ENCODE peak calls at places on chromosomes 16 and 17, in four cellular contexts. One of them, this sample, is unnamed.

GRCh38 chr17:3827124-3827773 is 18.8 kb downstream of the NCBP3 start:
- DNase-seq in SK-N-SH: peak; percentile 61
- DNase-seq in K562: peak; percentile 39
- DNase-seq in HepG2: peak; percentile 79
- DNase-seq in this sample: peak; percentile 58

GRCh38 chr16:69833357-69833781 is 71.2 kb downstream of the WWP2 start:
- DNase-seq in K562: no peak
- DNase-seq in SK-N-SH: no peak
- DNase-seq in HepG2: no peak
- DNase-seq in this sample: no peak

GRCh38 chr16:58034128-58034685 is 8.7 kb downstream of the MMP15 start:
- DNase-seq in SK-N-SH: peak; percentile 14
- DNase-seq in HepG2: no peak
- DNase-seq in K562: peak; percentile 33
- DNase-seq in this sample: no peak

GRCh38 chr16:54027126-54027922 is 259.3 kb downstream of the IRX3 start:
- DNase-seq in K562: no peak
- DNase-seq in SK-N-SH: peak; percentile 12
- DNase-seq in HepG2: no peak
- DNase-seq in this sample: no peak

GRCh38 chr16:4385066-4385788 is 13.6 kb downstream of the VASN start:
- DNase-seq in K562: peak; percentile 20
- DNase-seq in HepG2: no peak
- DNase-seq in SK-N-SH: peak; percentile 64
- DNase-seq in this sample: no peak

GRCh38 chr16:4395055-4395726 is 21.2 kb downstream of the CORO7 start:
- DNase-seq in K562: no peak
- DNase-seq in SK-N-SH: no peak
- DNase-seq in HepG2: no peak
- DNase-seq in this sample: no peak

GRCh38 chr16:56609463-56609921 is 1.1 kb downstream of the MT2A start:
- DNase-seq in SK-N-SH: peak; percentile 69
- DNase-seq in HepG2: peak; percentile 75
- DNase-seq in K562: no peak
- DNase-seq in this sample: peak; percentile 41

GRCh38 chr17:49994085-49995054 is 654 bp downstream of the DLX3 start:
- DNase-seq in K562: no peak
- DNase-seq in HepG2: no peak
- DNase-seq in SK-N-SH: peak; percentile 36
- DNase-seq in this sample: no peak

GRCh38 chr16:52786105-52786504 is 239.2 kb upstream of the TOX3 start:
- DNase-seq in HepG2: no peak
- DNase-seq in K562: no peak
- DNase-seq in SK-N-SH: no peak
- DNase-seq in this sample: no peak

GRCh38 chr17:81118308-81119221 is 46.7 kb upstream of the PVALEF start:
- DNase-seq in K562: no peak
- DNase-seq in HepG2: no peak
- DNase-seq in SK-N-SH: no peak
- DNase-seq in this sample: no peak

GRCh38 chr16:560701-561412 is 663 bp downstream of the PRR35 start:
- DNase-seq in SK-N-SH: peak; percentile 60
- DNase-seq in HepG2: no peak
- DNase-seq in K562: peak; percentile 64
- DNase-seq in this sample: no peak

GRCh38 chr16:19439483-19439882 is 21.8 kb downstream of the TMC5 start:
- DNase-seq in SK-N-SH: no peak
- DNase-seq in K562: no peak
- DNase-seq in HepG2: no peak
- DNase-seq in this sample: no peak

GRCh38 chr17:41340934-41341861 is 9.4 kb downstream of the KRT33A start:
- DNase-seq in HepG2: no peak
- DNase-seq in SK-N-SH: no peak
- DNase-seq in K562: no peak
- DNase-seq in this sample: no peak

GRCh38 chr16:87163637-87164036 is 153.6 kb downstream of the C16orf95 start:
- DNase-seq in HepG2: no peak
- DNase-seq in K562: peak; percentile 22
- DNase-seq in SK-N-SH: no peak
- DNase-seq in this sample: no peak

GRCh38 chr16:8727084-8727590 is 52.7 kb downstream of the ABAT start:
- DNase-seq in HepG2: no peak
- DNase-seq in SK-N-SH: no peak
- DNase-seq in K562: no peak
- DNase-seq in this sample: no peak

GRCh38 chr16:468072-468821 is 42.8 kb downstream of the RAB11FIP3 start:
- DNase-seq in SK-N-SH: no peak
- DNase-seq in K562: no peak
- DNase-seq in HepG2: no peak
- DNase-seq in this sample: no peak

GRCh38 chr16:9297437-9298113 is 206.1 kb downstream of the HAPSTR1 start:
- DNase-seq in HepG2: peak; percentile 63
- DNase-seq in K562: peak; percentile 73
- DNase-seq in SK-N-SH: peak; percentile 61
- DNase-seq in this sample: peak; percentile 34

DNA sequence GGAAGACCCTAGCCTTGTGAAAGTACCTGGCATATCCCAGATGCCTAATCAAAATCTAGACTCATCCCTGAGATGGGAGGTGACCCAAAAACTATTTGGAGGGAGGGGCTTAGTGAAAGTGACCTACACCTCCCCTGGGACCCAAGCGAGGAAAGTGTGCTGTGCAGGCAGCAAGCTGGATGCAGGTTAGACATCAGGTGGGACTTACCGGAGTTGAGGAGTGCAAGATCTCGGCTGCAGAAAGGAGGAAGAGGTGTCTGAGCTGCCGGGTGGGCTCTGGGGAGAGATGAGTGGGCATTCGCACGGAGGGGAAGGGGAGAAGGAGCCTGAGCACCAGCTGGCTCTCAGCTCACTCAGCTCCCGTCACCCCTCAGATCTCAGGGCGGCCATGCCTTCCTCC is 10.3 kb upstream of the SBK1 start:
- DNase-seq in SK-N-SH: no peak
- DNase-seq in HepG2: no peak
- DNase-seq in K562: no peak
- DNase-seq in this sample: no peak
- TF ChIP-seq ELF1 in SK-N-SH: no peak
- TF ChIP-seq ELF1 in HepG2: no peak
- TF ChIP-seq ELF1 in K562: no peak
- TF ChIP-seq ELF1 in this sample: no peak

GRCh38 chr17:40321502-40322416 is 12.8 kb downstream of the RARA start:
- DNase-seq in HepG2: no peak
- DNase-seq in SK-N-SH: no peak
- DNase-seq in K562: no peak
- DNase-seq in this sample: no peak

GRCh38 chr17:40323731-40324650 is 15.0 kb downstream of the RARA start:
- DNase-seq in SK-N-SH: no peak
- DNase-seq in HepG2: no peak
- DNase-seq in K562: no peak
- DNase-seq in this sample: no peak

GRCh38 chr17:40323317-40323716 is 14.3 kb downstream of the RARA start:
- DNase-seq in HepG2: no peak
- DNase-seq in K562: no peak
- DNase-seq in SK-N-SH: no peak
- DNase-seq in this sample: no peak

GRCh38 chr17:40320771-40321501 is 12.0 kb downstream of the RARA start:
- DNase-seq in K562: peak; percentile 57
- DNase-seq in SK-N-SH: no peak
- DNase-seq in HepG2: no peak
- DNase-seq in this sample: no peak

GRCh38 chr17:40322417-40323315 is 13.7 kb downstream of the RARA start:
- DNase-seq in K562: peak; percentile 79
- DNase-seq in HepG2: peak; percentile 55
- DNase-seq in SK-N-SH: peak; percentile 83
- DNase-seq in this sample: peak; percentile 40
- H2AFZ ChIP-seq in K562: peak overlapping the region; percentile 92
- H2AFZ ChIP-seq in HepG2: no peak overlapping the region
- H2AFZ ChIP-seq in SK-N-SH: no peak overlapping the region
- H2AFZ ChIP-seq in this sample: no peak overlapping the region

DNA sequence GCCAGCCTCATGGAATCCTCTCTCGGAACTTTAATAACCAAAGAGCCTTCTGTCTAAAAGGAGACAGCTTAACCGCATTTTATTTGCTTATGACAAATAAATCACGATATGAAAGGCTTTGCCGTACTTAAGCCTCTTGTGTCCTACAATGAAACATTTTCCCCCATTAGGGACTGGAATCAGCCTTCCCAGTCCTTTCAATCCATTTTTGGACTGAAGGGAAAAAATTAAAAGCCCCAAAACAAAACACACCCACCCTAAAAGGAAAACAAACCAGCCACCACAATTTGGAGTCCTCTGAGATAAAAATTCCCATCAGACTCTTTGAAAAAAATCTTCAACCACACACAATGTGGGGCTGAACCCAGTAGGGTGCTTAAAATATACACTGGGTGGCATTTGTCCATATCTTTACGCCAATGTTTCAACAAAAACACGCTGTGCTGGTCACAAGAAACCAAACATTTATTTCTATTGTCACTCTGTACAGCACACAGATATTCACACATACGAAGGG is 3.0 kb downstream of the HOXB4 start:
- DNase-seq in SK-N-SH: no peak
- DNase-seq in HepG2: no peak
- DNase-seq in K562: no peak
- DNase-seq in this sample: no peak
- TF ChIP-seq ELF1 in SK-N-SH: no peak
- TF ChIP-seq ELF1 in HepG2: no peak
- TF ChIP-seq ELF1 in K562: no peak
- TF ChIP-seq ELF1 in this sample: no peak

DNA sequence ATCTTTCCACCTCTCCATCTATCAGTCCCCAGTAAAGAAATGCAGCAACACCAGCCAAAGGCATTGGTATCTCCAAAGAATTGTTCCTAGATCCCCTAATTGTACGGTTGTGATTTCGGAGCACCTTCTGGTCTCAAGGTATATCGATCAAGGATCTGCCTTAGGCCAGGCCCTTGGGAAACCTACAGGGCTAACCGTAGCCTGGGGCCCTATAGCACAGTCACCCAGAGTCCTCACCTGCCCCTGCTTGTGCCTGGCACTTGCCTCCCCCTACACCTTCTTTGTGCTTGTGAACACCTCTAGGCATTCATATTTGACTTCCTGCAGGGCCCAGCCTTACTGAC is 16.8 kb upstream of the AURKB start:
- DNase-seq in HepG2: no peak
- DNase-seq in SK-N-SH: no peak
- DNase-seq in K562: no peak
- DNase-seq in this sample: no peak
- H2AFZ ChIP-seq in HepG2: no peak overlapping the region
- H2AFZ ChIP-seq in SK-N-SH: no peak overlapping the region
- H2AFZ ChIP-seq in K562: no peak overlapping the region
- H2AFZ ChIP-seq in this sample: no peak overlapping the region

GRCh38 chr17:76188213-76189060 is 47.4 kb upstream of the FOXJ1 start:
- DNase-seq in K562: no peak
- DNase-seq in HepG2: no peak
- DNase-seq in SK-N-SH: no peak
- DNase-seq in this sample: no peak
- TF ChIP-seq ELF1 in K562: no peak
- TF ChIP-seq ELF1 in HepG2: no peak
- TF ChIP-seq ELF1 in SK-N-SH: no peak
- TF ChIP-seq ELF1 in this sample: no peak

GRCh38 chr17:69594641-69595040 is 180.1 kb downstream of the MAP2K6 start:
- DNase-seq in K562: no peak
- DNase-seq in HepG2: no peak
- DNase-seq in SK-N-SH: no peak
- DNase-seq in this sample: no peak

GRCh38 chr17:69592692-69593350 is 178.3 kb downstream of the MAP2K6 start:
- DNase-seq in HepG2: no peak
- DNase-seq in SK-N-SH: no peak
- DNase-seq in K562: no peak
- DNase-seq in this sample: no peak

GRCh38 chr17:69596141-69596540 is 181.6 kb downstream of the MAP2K6 start:
- DNase-seq in HepG2: no peak
- DNase-seq in K562: no peak
- DNase-seq in SK-N-SH: no peak
- DNase-seq in this sample: no peak

GRCh38 chr17:69593351-69593715 is 178.8 kb downstream of the MAP2K6 start:
- DNase-seq in HepG2: no peak
- DNase-seq in SK-N-SH: no peak
- DNase-seq in K562: no peak
- DNase-seq in this sample: no peak

GRCh38 chr17:69593716-69594115 is 179.2 kb downstream of the MAP2K6 start:
- DNase-seq in HepG2: no peak
- DNase-seq in SK-N-SH: no peak
- DNase-seq in K562: no peak
- DNase-seq in this sample: no peak
- H2AFZ ChIP-seq in HepG2: no peak overlapping the region
- H2AFZ ChIP-seq in SK-N-SH: no peak overlapping the region
- H2AFZ ChIP-seq in K562: no peak overlapping the region
- H2AFZ ChIP-seq in this sample: no peak overlapping the region